ENCODE peak calls at places on chromosomes 3 and 15, in nine cellular contexts. W is heart left ventricle; T is cardiac muscle cell; Q is mucosa of descending colon; J is CD8-positive, alpha-beta T cell; D is stomach; O is SK-N-SH; K is pancreas; P is psoas muscle. S is an unnamed sample.

GRCh38 chr3:165185707-165186327 is 10.4 kb downstream of the SLITRK3 start:
- DNase-seq in J (no peak), P (peak), O (peak), K (peak), Q (peak), D (peak), W (peak), T (peak), S (peak)

GRCh38 chr3:56573501-56573900 is 16.5 kb downstream of the CCDC66 start:
- DNase-seq in K (no peak), J (no peak), T (no peak), P (no peak), W (no peak), O (no peak), Q (no peak), D (no peak), S (no peak)

GRCh38 chr3:169914321-169914720 is 2.9 kb downstream of the SAMD7 start:
- DNase-seq in W (no peak), P (no peak), J (no peak), Q (no peak), O (peak), K (no peak), D (no peak), T (no peak), S (no peak)

GRCh38 chr3:30524357-30525040 is 81.9 kb upstream of the TGFBR2 start:
- DNase-seq in W (no peak), J (no peak), O (no peak), D (no peak), P (no peak), Q (no peak), T (no peak), K (no peak), S (no peak)

GRCh38 chr3:41222508-41222907 is 23.2 kb downstream of the CTNNB1 start:
- DNase-seq in O (no peak), D (no peak), K (no peak), P (no peak), T (no peak), Q (no peak), W (no peak), J (no peak), S (no peak)

GRCh38 chr3:141921316-141921715 is 44.9 kb downstream of the ATP1B3 start:
- DNase-seq in O (no peak), J (no peak), K (no peak), W (no peak), T (no peak), P (no peak), Q (no peak), D (no peak), S (no peak)

GRCh38 chr15:63034568-63034967 is 8.0 kb upstream of the TPM1 start:
- DNase-seq in W (no peak), O (no peak), K (no peak), Q (no peak), D (no peak), P (no peak), J (no peak), T (no peak), S (no peak)

GRCh38 chr3:149494759-149495580 is 20.5 kb downstream of the TM4SF4 start:
- DNase-seq in T (no peak), Q (no peak), D (no peak), P (no peak), O (no peak), J (no peak), W (no peak), K (no peak), S (no peak)

GRCh38 chr3:193680220-193680619 is 87.2 kb downstream of the OPA1 start:
- DNase-seq in T (no peak), J (no peak), K (no peak), Q (no peak), W (no peak), D (no peak), P (no peak), O (no peak), S (peak)

GRCh38 chr3:72336821-72337479 is 511.3 kb downstream of the SHQ1 start:
- DNase-seq in K (peak), J (no peak), Q (peak), D (peak), P (peak), O (peak), T (peak), W (peak), S (peak)

GRCh38 chr3:135513106-135514063 is 452.1 kb upstream of the PPP2R3A start:
- DNase-seq in Q (no peak), K (no peak), O (no peak), J (no peak), P (no peak), T (no peak), W (no peak), D (no peak), S (no peak)

GRCh38 chr3:174251696-174252095 is 607.4 kb upstream of the NAALADL2 start:
- DNase-seq in P (no peak), Q (no peak), J (no peak), D (no peak), K (no peak), W (no peak), T (no peak), O (no peak), S (no peak)

GRCh38 chr3:86774082-86774691 is 216.8 kb downstream of the VGLL3 start:
- DNase-seq in Q (no peak), O (no peak), T (peak), W (no peak), J (no peak), K (no peak), D (no peak), P (no peak), S (no peak)

GRCh38 chr3:70138606-70139005 is 139.1 kb downstream of the SAMMSON start:
- DNase-seq in P (no peak), J (no peak), O (no peak), Q (no peak), D (no peak), K (no peak), W (no peak), T (no peak), S (no peak)

GRCh38 chr15:67361100-67361499 is 106.5 kb downstream of the IQCH start:
- DNase-seq in Q (no peak), O (no peak), J (no peak), K (no peak), T (no peak), D (no peak), W (no peak), P (no peak), S (no peak)

GRCh38 chr3:58077586-58078285 is 69.5 kb downstream of the FLNB start:
- DNase-seq in J (no peak), Q (no peak), K (no peak), D (no peak), P (no peak), W (no peak), T (no peak), O (no peak), S (no peak)

GRCh38 chr3:12300137-12300536 is 11.3 kb downstream of the PPARG start:
- DNase-seq in W (no peak), K (no peak), T (no peak), D (no peak), P (no peak), J (no peak), O (no peak), Q (peak), S (no peak)

GRCh38 chr3:81936817-81937216 is 175.4 kb upstream of the GBE1 start:
- DNase-seq in W (no peak), P (no peak), T (no peak), Q (peak), K (no peak), D (no peak), O (no peak), J (no peak), S (no peak)

GRCh38 chr3:58723197-58723596 is 56.6 kb upstream of the FAM3D start:
- DNase-seq in O (no peak), P (no peak), K (no peak), T (no peak), W (no peak), Q (no peak), J (no peak), D (no peak), S (no peak)

GRCh38 chr3:48408823-48409281 is 21.0 kb downstream of the PLXNB1 start:
- DNase-seq in K (peak), Q (peak), J (no peak), O (peak), P (no peak), T (no peak), W (peak), D (peak), S (no peak)

GRCh38 chr3:169604568-169604967 is 58.9 kb downstream of the MECOM start:
- DNase-seq in D (no peak), K (no peak), W (no peak), P (no peak), J (no peak), T (no peak), Q (no peak), O (no peak), S (no peak)

GRCh38 chr3:65672876-65673815 is 365.6 kb downstream of the MAGI1 start:
- DNase-seq in O (peak), P (peak), J (no peak), Q (peak), T (peak), K (no peak), D (peak), W (peak), S (peak)

GRCh38 chr3:54866221-54866620 is 61.6 kb downstream of the LRTM1 start:
- DNase-seq in Q (no peak), O (peak), D (no peak), T (no peak), J (no peak), W (no peak), P (no peak), K (no peak), S (no peak)

GRCh38 chr3:119580148-119580760 is 962 bp downstream of the ADPRH start:
- DNase-seq in D (no peak), T (peak), W (peak), P (peak), K (peak), J (no peak), O (peak), Q (peak), S (no peak)

GRCh38 chr15:100769043-100769974 is 110.3 kb upstream of the ALDH1A3 start:
- DNase-seq in O (peak), Q (no peak), T (no peak), K (no peak), W (no peak), P (no peak), D (no peak), J (no peak), S (no peak)

GRCh38 chr15:51307325-51307724 is 31.1 kb downstream of the CYP19A1 start:
- DNase-seq in P (no peak), D (no peak), T (no peak), Q (no peak), J (no peak), O (no peak), K (no peak), W (no peak), S (no peak)

GRCh38 chr3:9302425-9303181 is 53.2 kb upstream of the SRGAP3 start:
- DNase-seq in W (peak), O (peak), P (peak), D (peak), T (peak), Q (peak), J (peak), K (peak), S (peak)

DNA sequence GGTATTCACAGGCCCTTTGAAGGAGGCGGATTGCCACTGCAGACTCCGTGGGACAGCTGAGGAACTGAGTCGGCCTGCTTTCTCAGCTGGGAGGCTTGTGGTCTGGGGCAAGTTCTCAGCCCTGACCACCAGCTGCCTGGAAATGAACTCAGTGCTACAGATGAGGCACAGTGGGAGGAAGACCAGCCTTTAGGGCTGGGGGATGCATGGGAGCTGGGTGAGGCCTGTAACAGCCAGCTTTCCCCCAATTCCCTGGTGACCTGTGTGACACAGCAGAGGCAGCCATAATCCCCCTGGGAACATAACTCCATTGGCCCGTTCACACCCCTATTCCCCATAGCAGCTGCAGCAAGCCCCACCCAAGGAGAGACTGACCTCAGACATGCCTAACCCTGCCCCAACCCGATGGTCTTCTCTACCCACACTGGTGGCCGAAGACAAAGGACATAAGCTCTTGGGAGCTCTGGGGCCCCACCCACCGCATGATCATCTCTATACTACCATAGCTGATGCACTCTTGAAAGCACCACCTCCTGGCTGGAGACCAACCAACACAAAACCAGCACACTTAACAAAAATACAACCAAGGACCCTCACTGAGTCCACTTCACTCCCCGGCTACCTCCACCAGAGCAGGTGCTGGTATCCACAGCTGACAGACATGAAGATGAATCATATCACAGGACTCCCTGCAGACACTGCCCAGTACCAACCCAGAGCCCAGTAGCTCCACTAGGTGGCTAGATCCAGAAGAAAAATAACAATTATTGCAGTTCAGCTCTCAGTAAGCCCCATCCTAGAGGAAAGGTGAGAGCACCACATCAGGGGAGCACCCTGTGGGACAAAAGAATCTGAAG is 24.9 kb downstream of the ZMAT3 start:
- DNase-seq in J (no peak), P (no peak), Q (no peak), T (no peak), O (no peak), W (no peak), K (no peak), D (no peak), S (no peak)
- TF ChIP-seq CTCF in J (no peak), P (no peak), Q (no peak), T (no peak), O (peak), W (no peak), K (no peak), D (no peak), S (no peak)

GRCh38 chr3:195271116-195271858 is at the start of gene XXYLT1:
- DNase-seq in O (peak), T (peak), W (peak), K (peak), D (peak), Q (peak), J (peak), P (peak), S (peak)
- TF ChIP-seq CTCF in O (peak), T (peak), W (peak), K (peak), D (peak), Q (peak), J (peak), P (peak), S (peak)

DNA sequence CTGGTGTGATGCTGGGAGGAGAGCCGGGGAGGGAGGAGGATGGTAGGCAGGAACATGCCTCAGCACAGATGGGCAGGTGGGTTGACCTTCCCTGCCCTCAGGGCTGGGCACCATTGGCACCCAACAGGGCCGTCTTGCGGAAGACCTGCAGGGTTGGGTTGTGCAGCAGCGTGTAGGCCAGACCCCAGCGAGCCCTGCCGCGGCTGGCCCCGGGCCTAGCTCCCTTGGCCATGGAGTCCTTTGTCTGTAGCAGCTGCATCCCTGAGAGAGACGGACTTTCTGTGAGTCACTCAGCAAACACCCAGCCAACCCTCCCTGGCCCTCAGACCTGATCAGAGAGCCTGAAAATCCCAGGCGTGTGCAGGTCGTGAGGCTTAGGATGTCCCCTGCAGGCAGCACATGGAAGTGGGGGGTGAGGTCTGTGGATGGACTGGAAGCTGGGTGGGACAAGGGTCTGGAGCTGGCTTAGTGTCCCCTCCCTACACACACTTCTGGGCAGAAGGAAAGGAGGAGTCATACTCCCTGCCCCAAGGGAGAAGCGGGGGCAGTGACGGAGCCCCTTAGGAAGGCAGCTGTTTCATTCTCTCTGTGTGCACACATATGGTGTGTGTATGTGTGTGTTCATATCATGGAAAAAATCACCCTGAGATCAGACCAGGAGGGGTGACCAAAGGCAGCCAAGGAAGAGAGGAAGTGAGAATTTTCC is 6.6 kb downstream of the ISLR start:
- DNase-seq in D (no peak), K (no peak), O (peak), J (no peak), P (peak), Q (no peak), T (no peak), W (peak), S (no peak)
- TF ChIP-seq CTCF in D (no peak), K (no peak), O (no peak), J (no peak), P (no peak), Q (no peak), T (peak), W (no peak), S (no peak)

GRCh38 chr3:11137627-11137959 is 16.7 kb upstream of the HRH1 start:
- DNase-seq in Q (no peak), W (no peak), D (no peak), P (no peak), O (no peak), K (no peak), J (no peak), T (no peak), S (no peak)
- TF ChIP-seq CTCF in Q (no peak), W (no peak), D (no peak), P (no peak), O (no peak), K (no peak), J (no peak), T (no peak), S (no peak)

GRCh38 chr15:57329582-57330367 is 46.5 kb upstream of the CGNL1 start:
- DNase-seq in T (no peak), W (no peak), D (no peak), P (no peak), K (no peak), J (no peak), O (no peak), Q (no peak), S (no peak)
- TF ChIP-seq CTCF in T (no peak), W (no peak), D (no peak), P (no peak), K (no peak), J (no peak), O (no peak), Q (no peak), S (no peak)

DNA sequence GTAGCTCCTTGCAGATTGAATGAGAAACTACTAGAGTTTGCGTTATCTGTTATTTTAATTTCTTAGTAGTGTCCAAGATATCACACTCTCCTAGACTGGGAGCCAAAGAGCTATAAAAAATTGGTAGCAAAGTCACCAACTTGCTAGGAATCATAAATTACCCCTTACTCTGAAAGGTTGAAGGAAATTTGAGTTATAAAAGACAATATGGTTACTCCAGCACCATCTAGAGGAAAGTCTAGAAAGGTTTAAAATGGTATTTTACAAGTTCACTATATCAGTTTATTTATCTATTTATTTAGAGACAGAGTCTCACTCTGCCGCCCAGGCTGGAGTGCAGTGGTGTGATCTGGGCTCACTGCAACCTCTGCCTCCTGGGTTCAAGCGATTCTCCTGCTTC is 121.6 kb downstream of the RBPMS2 start:
- DNase-seq in T (no peak), J (no peak), P (no peak), O (no peak), Q (no peak), K (no peak), W (no peak), D (no peak), S (no peak)
- TF ChIP-seq CTCF in T (peak), J (peak), P (peak), O (peak), Q (no peak), K (no peak), W (peak), D (peak), S (peak)

DNA sequence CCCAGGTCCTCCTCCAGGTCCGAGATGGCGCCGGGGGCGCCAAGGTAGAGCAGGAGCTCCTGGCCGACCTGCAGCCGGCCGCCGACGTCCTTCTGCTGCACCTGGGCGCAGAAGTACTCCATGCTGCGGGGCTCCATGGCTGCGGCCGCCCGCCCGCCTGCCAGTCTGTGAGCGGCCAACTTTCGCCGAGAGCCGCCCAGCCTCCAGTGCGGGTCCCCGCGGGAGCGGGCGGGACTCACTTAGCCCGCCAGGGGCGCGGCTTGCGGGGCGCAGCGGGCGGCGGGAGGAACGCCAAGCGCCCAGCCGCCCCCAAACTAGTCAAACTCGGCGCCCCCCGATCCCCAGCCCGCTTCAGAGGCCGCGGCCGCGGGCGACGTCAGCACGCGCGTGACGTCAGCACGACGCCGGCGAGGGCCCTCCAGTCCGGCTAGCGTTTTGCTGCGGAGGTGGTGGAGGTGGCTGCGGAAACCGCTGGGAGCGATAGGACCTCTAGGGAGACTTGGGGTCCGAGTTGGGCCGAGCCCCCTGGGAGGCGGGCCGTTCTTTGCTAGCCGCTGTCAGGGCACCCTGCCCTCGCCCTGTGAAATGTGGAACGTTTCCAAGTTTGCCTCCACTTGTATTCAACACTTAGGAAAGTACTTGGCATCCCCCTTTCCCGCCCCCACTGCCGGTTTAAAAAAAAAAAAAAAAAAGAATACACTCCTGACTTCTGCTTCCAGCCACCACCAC is at the start of gene CLASP2:
- DNase-seq in W (peak), Q (peak), O (peak), D (peak), J (peak), T (peak), K (peak), P (peak), S (peak)
- TF ChIP-seq CTCF in W (no peak), Q (no peak), O (no peak), D (no peak), J (no peak), T (no peak), K (no peak), P (peak), S (peak)

S was measured in neural crest cell.